ENCODE peak calls at places on chromosomes 16 and 17, in eight cellular contexts. K is stimulated activated CD4-positive, alpha-beta T cell treated with anti-CD3 and anti-CD28 coated beads, TNF-alpha, amount 100 ng/mL, for 1 hour; Q is esophagus squamous epithelium; H is A549; N is activated T-cell treated with anti-CD3 and anti-CD28 coated beads for 1 hour; E is fibroblast of the conjunctiva; I is KBM-7; C is activated T-helper 1 cell treated with Interleukin-2 at 50 U/mL for 16 hours. R is an unnamed sample.

GRCh38 chr17:41367426-41368075 is 2.1 kb downstream of the KRT33B start:
- DNase-seq in K (no peak), C (no peak), E (no peak), Q (no peak), I (no peak), H (no peak), N (no peak), R (peak; percentile 92)

GRCh38 chr17:5762191-5762590 is 177.9 kb upstream of the NLRP1 start:
- DNase-seq in K (no peak), I (no peak), Q (no peak), H (no peak), N (no peak), C (no peak), E (no peak), R (no peak)

GRCh38 chr17:77153487-77153886 is 12.7 kb downstream of the SEC14L1 start:
- DNase-seq in Q (no peak), I (no peak), K (no peak), H (no peak), E (no peak), C (no peak), N (no peak), R (no peak)

GRCh38 chr17:40539711-40540411 is 25.4 kb downstream of the CCR7 start:
- DNase-seq in Q (no peak), I (no peak), H (no peak), K (no peak), C (no peak), N (no peak), E (no peak), R (no peak)

GRCh38 chr16:4098496-4098895 is 17.7 kb downstream of the ADCY9 start:
- DNase-seq in N (no peak), E (no peak), C (no peak), K (no peak), Q (no peak), I (no peak), H (peak; percentile 67), R (no peak)

GRCh38 chr17:17104494-17104893 is 62.2 kb downstream of the MPRIP start:
- DNase-seq in K (no peak), C (no peak), N (no peak), H (no peak), E (no peak), Q (no peak), I (no peak), R (no peak)

GRCh38 chr16:77951788-77952187 is 70.6 kb upstream of the CLEC3A start:
- DNase-seq in C (no peak), K (no peak), N (no peak), Q (no peak), I (peak; percentile 25), H (peak; percentile 25), E (no peak), R (peak; percentile 8)

GRCh38 chr17:4623249-4623648 is 18.2 kb downstream of the ALOX15 start:
- DNase-seq in I (no peak), E (no peak), K (no peak), H (no peak), N (no peak), Q (no peak), C (no peak), R (no peak)

R was measured in RCC 7860.